ENCODE peak calls at places on chromosomes 1 and 21, in nine cellular contexts. T is epithelial cell of esophagus, Y is cardiac muscle cell, K is IMR-90, J is choroid plexus epithelial cell, S is fibroblast of lung, A is ascending aorta, G is AG10803, W is foreskin fibroblast. C is an unnamed sample.

GRCh38 chr21:29075706-29076447 is 2.4 kb upstream of the CCT8 start:
- DNase-seq in T (peak; percentile 91), Y (no peak), K (peak; percentile 35), J (no peak), S (no peak), A (no peak), G (no peak), W (no peak), C (no peak)

GRCh38 chr1:18229620-18230019 is 122.0 kb downstream of the IGSF21 start:
- DNase-seq in T (no peak), Y (no peak), K (no peak), J (no peak), S (no peak), A (no peak), G (no peak), W (no peak), C (no peak)

GRCh38 chr1:69290266-69290665 is 277.5 kb upstream of the LRRC7 start:
- DNase-seq in T (no peak), Y (peak; percentile 68), K (no peak), J (peak; percentile 61), S (peak; percentile 35), A (no peak), G (no peak), W (no peak), C (no peak)

GRCh38 chr1:9787702-9788101 is 36.1 kb downstream of the CLSTN1 start:
- DNase-seq in T (no peak), Y (no peak), K (no peak), J (no peak), S (no peak), A (no peak), G (no peak), W (no peak), C (no peak)

GRCh38 chr1:79259390-79260336 is 253.1 kb upstream of the ADGRL4 start:
- DNase-seq in T (peak; percentile 45), Y (peak; percentile 67), K (peak; percentile 59), J (peak; percentile 72), S (peak; percentile 72), A (no peak), G (peak; percentile 62), W (peak; percentile 60), C (peak; percentile 22)

GRCh38 chr1:235270625-235271024 is 57.4 kb downstream of the ARID4B start:
- DNase-seq in T (peak; percentile 56), Y (peak; percentile 16), K (peak; percentile 45), J (peak; percentile 24), S (peak; percentile 35), A (no peak), G (peak; percentile 42), W (peak; percentile 6), C (peak; percentile 5)

GRCh38 chr21:46145840-46146691 is 9.3 kb downstream of the FTCD start:
- DNase-seq in T (no peak), Y (no peak), K (no peak), J (no peak), S (no peak), A (no peak), G (no peak), W (no peak), C (no peak)

GRCh38 chr1:166840309-166841302 is 1.3 kb downstream of the POGK start:
- DNase-seq in T (peak; percentile 58), Y (peak; percentile 23), K (peak; percentile 46), J (peak; percentile 72), S (no peak), A (no peak), G (peak; percentile 35), W (no peak), C (no peak)

GRCh38 chr1:222889445-222889844 is 74.6 kb downstream of the DISP1 start:
- DNase-seq in T (peak; percentile 45), Y (no peak), K (no peak), J (no peak), S (no peak), A (no peak), G (no peak), W (no peak), C (no peak)

GRCh38 chr1:34108269-34108668 is 56.8 kb downstream of the CSMD2 start:
- DNase-seq in T (no peak), Y (no peak), K (no peak), J (no peak), S (no peak), A (no peak), G (no peak), W (no peak), C (no peak)

GRCh38 chr1:147171399-147172167 is 687 bp downstream of the PRKAB2 start:
- DNase-seq in T (peak; percentile 20), Y (no peak), K (no peak), J (no peak), S (peak; percentile 12), A (no peak), G (peak; percentile 19), W (no peak), C (no peak)

GRCh38 chr1:214354440-214355148 is 73.6 kb downstream of the SMYD2 start:
- DNase-seq in T (no peak), Y (no peak), K (peak; percentile 77), J (no peak), S (no peak), A (no peak), G (no peak), W (no peak), C (no peak)

GRCh38 chr21:38712076-38712475 is 93.7 kb upstream of the ETS2 start:
- DNase-seq in T (peak; percentile 72), Y (peak; percentile 64), K (peak; percentile 27), J (peak; percentile 64), S (peak; percentile 41), A (no peak), G (peak; percentile 54), W (peak; percentile 20), C (peak; percentile 32)

GRCh38 chr1:37068897-37069296 is 34.6 kb upstream of the GRIK3 start:
- DNase-seq in T (no peak), Y (no peak), K (no peak), J (no peak), S (no peak), A (no peak), G (no peak), W (no peak), C (no peak)

GRCh38 chr1:215595231-215595630 is 28.1 kb downstream of the KCTD3 start:
- DNase-seq in T (peak; percentile 36), Y (no peak), K (peak; percentile 9), J (no peak), S (no peak), A (no peak), G (peak; percentile 39), W (no peak), C (no peak)

GRCh38 chr1:71049951-71050598 is 2.5 kb upstream of the PTGER3 start:
- DNase-seq in T (peak; percentile 77), Y (peak; percentile 84), K (peak; percentile 72), J (peak; percentile 88), S (peak; percentile 77), A (no peak), G (peak; percentile 72), W (peak; percentile 38), C (peak; percentile 63)

GRCh38 chr1:1274299-1274930 is 761 bp upstream of the UBE2J2 start:
- DNase-seq in T (no peak), Y (no peak), K (no peak), J (no peak), S (no peak), A (no peak), G (no peak), W (no peak), C (no peak)
- TF ChIP-seq CTCF in T (no peak), Y (no peak), K (no peak), J (no peak), S (no peak), A (no peak), G (no peak), W (no peak), C (no peak)

DNA sequence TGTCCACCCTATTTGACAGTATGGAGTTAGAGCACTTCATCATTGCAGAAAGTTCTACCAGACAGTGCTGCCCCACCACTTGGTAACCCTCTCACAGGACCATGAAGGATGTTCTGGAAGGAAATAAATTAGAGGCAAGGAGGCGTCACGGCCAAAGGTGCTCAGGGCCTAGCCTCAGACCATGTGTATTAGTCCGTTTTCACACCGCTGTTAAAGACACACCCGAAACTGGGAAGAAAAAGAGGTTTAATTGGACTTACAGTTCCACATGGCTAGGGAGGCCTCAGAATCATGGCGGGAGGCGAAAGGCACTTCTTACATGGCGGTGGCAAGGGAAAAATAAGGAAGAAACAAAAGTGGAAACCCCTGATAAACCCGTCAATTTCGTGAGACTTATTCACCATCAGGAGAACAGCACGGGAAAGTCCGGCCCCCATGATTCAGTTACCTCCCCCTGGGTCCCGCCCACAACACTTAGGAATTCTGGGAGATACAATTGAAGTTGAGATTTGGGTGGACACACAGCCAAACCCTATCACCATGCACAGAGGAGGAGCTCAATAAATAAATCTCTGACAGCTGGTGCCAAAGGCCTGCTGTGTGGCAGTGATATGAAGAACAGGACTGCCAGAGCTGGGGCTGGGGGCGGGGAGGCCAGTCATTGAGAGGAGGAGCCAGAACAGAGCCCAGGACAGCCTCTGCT is 75.8 kb downstream of the FHAD1 start:
- DNase-seq in T (no peak), Y (no peak), K (no peak), J (no peak), S (no peak), A (no peak), G (no peak), W (no peak), C (no peak)
- H3K4me3 ChIP-seq in T (no peak overlapping the region), Y (no peak overlapping the region), K (no peak overlapping the region), J (no peak overlapping the region), S (no peak overlapping the region), A (no peak overlapping the region), G (no peak overlapping the region), W (no peak overlapping the region), C (no peak overlapping the region)

DNA sequence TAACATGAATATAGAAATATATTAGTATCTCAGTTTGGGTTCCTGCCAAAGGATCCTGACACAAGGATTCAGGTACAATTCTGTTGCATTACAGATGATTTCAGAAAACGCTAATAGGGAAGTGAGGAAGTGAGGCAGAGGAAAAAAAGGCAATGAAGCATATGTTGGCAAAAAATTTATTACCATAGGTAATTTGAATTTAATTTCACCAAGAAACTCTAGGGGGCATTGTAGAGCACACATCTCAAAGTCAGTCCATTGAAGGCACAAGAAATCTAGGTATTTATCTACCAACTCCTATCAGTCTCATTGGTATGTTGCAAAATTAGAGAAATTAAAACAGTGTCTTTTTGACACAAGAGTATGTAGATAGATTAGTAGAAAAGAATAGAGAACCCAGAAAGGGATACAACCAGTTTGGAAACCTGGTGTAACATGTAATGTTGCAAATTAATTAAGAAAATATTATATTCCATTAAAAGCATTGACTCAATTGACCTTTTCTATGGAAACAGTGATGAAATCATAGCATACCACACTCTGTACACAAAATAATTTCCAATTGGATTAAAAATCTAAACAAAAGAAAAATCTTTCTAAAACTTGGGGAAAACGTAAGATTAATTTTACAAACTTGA is 104.9 kb upstream of the SNX7 start:
- DNase-seq in T (peak; percentile 55), Y (peak; percentile 36), K (peak; percentile 22), J (peak; percentile 49), S (peak; percentile 32), A (no peak), G (peak; percentile 21), W (no peak), C (peak; percentile 15)
- TF ChIP-seq CTCF in T (peak; percentile 65), Y (peak; percentile 60), K (peak; percentile 45), J (peak; percentile 56), S (peak; percentile 54), A (no peak), G (peak; percentile 62), W (peak; percentile 36), C (peak; percentile 43)

GRCh38 chr1:16387201-16388185 is 20.5 kb downstream of the SZRD1 start:
- DNase-seq in T (no peak), Y (peak; percentile 42), K (peak; percentile 30), J (peak; percentile 36), S (peak; percentile 66), A (no peak), G (peak; percentile 23), W (no peak), C (no peak)
- H3K4me3 ChIP-seq in T (no peak overlapping the region), Y (no peak overlapping the region), K (peak overlapping the region; percentile 28), J (no peak overlapping the region), S (peak overlapping the region; percentile 60), A (peak overlapping the region; percentile 50), G (peak overlapping the region; percentile 44), W (no peak overlapping the region), C (no peak overlapping the region)

C was measured in HFF-Myc.